ENCODE peak calls at places on chromosomes 13 and 19, in nine cellular contexts. One of them, this sample, is unnamed.

GRCh38 chr13:87123987-87124784 is 547.0 kb upstream of the SLITRK5 start:
- DNase-seq in psoas muscle: no peak
- DNase-seq in astrocyte of the spinal cord: peak; percentile 99
- DNase-seq in tibial artery: no peak
- DNase-seq in colonic mucosa: no peak
- DNase-seq in A549: peak; percentile 1
- DNase-seq in foreskin fibroblast: peak; percentile 19
- DNase-seq in thoracic aorta: no peak
- DNase-seq in GM23248: peak; percentile 98
- DNase-seq in this sample: no peak

GRCh38 chr19:10286803-10287737 is at the start of gene ICAM4:
- DNase-seq in psoas muscle: peak; percentile 60
- DNase-seq in astrocyte of the spinal cord: no peak
- DNase-seq in tibial artery: no peak
- DNase-seq in colonic mucosa: peak; percentile 54
- DNase-seq in A549: no peak
- DNase-seq in foreskin fibroblast: peak; percentile 37
- DNase-seq in thoracic aorta: no peak
- DNase-seq in GM23248: peak; percentile 35
- DNase-seq in this sample: no peak

GRCh38 chr19:47107201-47107952 is 6.2 kb downstream of the ZC3H4 start:
- DNase-seq in psoas muscle: no peak
- DNase-seq in astrocyte of the spinal cord: peak; percentile 31
- DNase-seq in tibial artery: no peak
- DNase-seq in colonic mucosa: peak; percentile 62
- DNase-seq in A549: no peak
- DNase-seq in foreskin fibroblast: peak; percentile 39
- DNase-seq in thoracic aorta: no peak
- DNase-seq in GM23248: peak; percentile 70
- DNase-seq in this sample: no peak

GRCh38 chr19:49690073-49690655 is 752 bp upstream of the CPT1C start:
- DNase-seq in psoas muscle: no peak
- DNase-seq in astrocyte of the spinal cord: no peak
- DNase-seq in tibial artery: no peak
- DNase-seq in colonic mucosa: no peak
- DNase-seq in A549: no peak
- DNase-seq in foreskin fibroblast: peak; percentile 55
- DNase-seq in thoracic aorta: no peak
- DNase-seq in GM23248: peak; percentile 57
- DNase-seq in this sample: no peak

GRCh38 chr19:45150731-45151725 is 9.8 kb downstream of the NKPD1 start:
- DNase-seq in psoas muscle: no peak
- DNase-seq in astrocyte of the spinal cord: no peak
- DNase-seq in tibial artery: no peak
- DNase-seq in colonic mucosa: no peak
- DNase-seq in A549: no peak
- DNase-seq in foreskin fibroblast: no peak
- DNase-seq in thoracic aorta: no peak
- DNase-seq in GM23248: no peak
- DNase-seq in this sample: no peak

GRCh38 chr13:39776439-39776838 is 121.0 kb downstream of the COG6 start:
- DNase-seq in psoas muscle: no peak
- DNase-seq in astrocyte of the spinal cord: peak; percentile 91
- DNase-seq in tibial artery: no peak
- DNase-seq in colonic mucosa: no peak
- DNase-seq in A549: no peak
- DNase-seq in foreskin fibroblast: peak; percentile 78
- DNase-seq in thoracic aorta: no peak
- DNase-seq in GM23248: peak; percentile 45
- DNase-seq in this sample: no peak

GRCh38 chr19:50431343-50432220 is 1.1 kb upstream of the MYBPC2 start:
- DNase-seq in psoas muscle: peak; percentile 79
- DNase-seq in astrocyte of the spinal cord: peak; percentile 62
- DNase-seq in tibial artery: peak; percentile 84
- DNase-seq in colonic mucosa: peak; percentile 85
- DNase-seq in A549: peak; percentile 90
- DNase-seq in foreskin fibroblast: peak; percentile 83
- DNase-seq in thoracic aorta: peak; percentile 21
- DNase-seq in GM23248: peak; percentile 75
- DNase-seq in this sample: peak; percentile 49

GRCh38 chr19:39543477-39543857 is 3.5 kb upstream of the EID2 start:
- DNase-seq in psoas muscle: no peak
- DNase-seq in astrocyte of the spinal cord: no peak
- DNase-seq in tibial artery: no peak
- DNase-seq in colonic mucosa: no peak
- DNase-seq in A549: no peak
- DNase-seq in foreskin fibroblast: no peak
- DNase-seq in thoracic aorta: no peak
- DNase-seq in GM23248: no peak
- DNase-seq in this sample: no peak

GRCh38 chr13:106471957-106472543 is 63.4 kb downstream of the EFNB2 start:
- DNase-seq in psoas muscle: peak; percentile 28
- DNase-seq in astrocyte of the spinal cord: peak; percentile 88
- DNase-seq in tibial artery: no peak
- DNase-seq in colonic mucosa: peak; percentile 69
- DNase-seq in A549: peak; percentile 71
- DNase-seq in foreskin fibroblast: peak; percentile 91
- DNase-seq in thoracic aorta: peak; percentile 62
- DNase-seq in GM23248: peak; percentile 94
- DNase-seq in this sample: no peak

GRCh38 chr13:64428196-64428595 is 2801.9 kb downstream of the PCDH9 start:
- DNase-seq in psoas muscle: no peak
- DNase-seq in astrocyte of the spinal cord: peak; percentile 21
- DNase-seq in tibial artery: no peak
- DNase-seq in colonic mucosa: no peak
- DNase-seq in A549: no peak
- DNase-seq in foreskin fibroblast: peak; percentile 76
- DNase-seq in thoracic aorta: no peak
- DNase-seq in GM23248: no peak
- DNase-seq in this sample: no peak

GRCh38 chr13:101942038-101942437 is 459.8 kb downstream of the FGF14 start:
- DNase-seq in psoas muscle: no peak
- DNase-seq in astrocyte of the spinal cord: peak; percentile 62
- DNase-seq in tibial artery: no peak
- DNase-seq in colonic mucosa: peak; percentile 23
- DNase-seq in A549: peak; percentile 15
- DNase-seq in foreskin fibroblast: peak; percentile 65
- DNase-seq in thoracic aorta: no peak
- DNase-seq in GM23248: peak; percentile 59
- DNase-seq in this sample: peak; percentile 49

DNA sequence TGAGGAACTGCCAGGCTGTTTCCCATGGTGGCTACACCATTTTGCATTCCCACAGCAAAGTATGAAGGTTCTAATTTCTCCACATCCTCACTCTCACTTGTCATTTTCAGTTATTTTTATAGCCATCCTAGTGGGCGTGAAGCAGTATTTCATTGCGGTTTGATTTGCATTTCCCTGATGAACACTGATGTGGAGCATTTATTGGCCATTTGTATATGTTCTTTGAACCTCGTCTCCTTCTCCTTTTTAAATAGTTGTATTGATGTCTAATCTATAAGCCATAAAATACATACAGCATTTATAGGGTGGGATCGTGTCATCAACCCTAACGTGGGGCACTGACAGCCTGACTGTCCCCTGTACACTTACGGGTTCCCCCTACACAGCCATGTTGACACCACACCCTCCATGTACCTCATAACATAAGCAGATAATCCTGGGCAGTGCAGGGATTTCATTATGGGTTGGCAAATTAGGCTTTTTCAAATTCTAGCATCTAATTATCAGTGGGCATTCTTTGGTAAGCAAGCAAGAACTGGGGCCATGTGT is 11.5 kb upstream of the ZBTB45 start:
- DNase-seq in psoas muscle: no peak
- DNase-seq in astrocyte of the spinal cord: no peak
- DNase-seq in tibial artery: no peak
- DNase-seq in colonic mucosa: no peak
- DNase-seq in A549: no peak
- DNase-seq in foreskin fibroblast: no peak
- DNase-seq in thoracic aorta: no peak
- DNase-seq in GM23248: no peak
- DNase-seq in this sample: no peak
- H3K4me3 ChIP-seq in psoas muscle: no peak overlapping the region
- H3K4me3 ChIP-seq in astrocyte of the spinal cord: no peak overlapping the region
- H3K4me3 ChIP-seq in tibial artery: no peak overlapping the region
- H3K4me3 ChIP-seq in colonic mucosa: no peak overlapping the region
- H3K4me3 ChIP-seq in A549: no peak overlapping the region
- H3K4me3 ChIP-seq in foreskin fibroblast: no peak overlapping the region
- H3K4me3 ChIP-seq in thoracic aorta: no peak overlapping the region
- H3K4me3 ChIP-seq in GM23248: no peak overlapping the region
- H3K4me3 ChIP-seq in this sample: no peak overlapping the region

GRCh38 chr13:113411216-113412023 is 41.9 kb downstream of the ADPRHL1 start:
- DNase-seq in psoas muscle: peak; percentile 89
- DNase-seq in astrocyte of the spinal cord: peak; percentile 96
- DNase-seq in tibial artery: peak; percentile 93
- DNase-seq in colonic mucosa: peak; percentile 35
- DNase-seq in A549: peak; percentile 49
- DNase-seq in foreskin fibroblast: peak; percentile 98
- DNase-seq in thoracic aorta: peak; percentile 71
- DNase-seq in GM23248: peak; percentile 97
- DNase-seq in this sample: peak; percentile 52
- H3K4me3 ChIP-seq in psoas muscle: peak overlapping the region; percentile 66
- H3K4me3 ChIP-seq in astrocyte of the spinal cord: no peak overlapping the region
- H3K4me3 ChIP-seq in tibial artery: no peak overlapping the region
- H3K4me3 ChIP-seq in colonic mucosa: no peak overlapping the region
- H3K4me3 ChIP-seq in A549: peak overlapping the region; percentile 23
- H3K4me3 ChIP-seq in foreskin fibroblast: peak overlapping the region; percentile 34
- H3K4me3 ChIP-seq in thoracic aorta: peak overlapping the region; percentile 60
- H3K4me3 ChIP-seq in GM23248: peak overlapping the region; percentile 57
- H3K4me3 ChIP-seq in this sample: no peak overlapping the region

DNA sequence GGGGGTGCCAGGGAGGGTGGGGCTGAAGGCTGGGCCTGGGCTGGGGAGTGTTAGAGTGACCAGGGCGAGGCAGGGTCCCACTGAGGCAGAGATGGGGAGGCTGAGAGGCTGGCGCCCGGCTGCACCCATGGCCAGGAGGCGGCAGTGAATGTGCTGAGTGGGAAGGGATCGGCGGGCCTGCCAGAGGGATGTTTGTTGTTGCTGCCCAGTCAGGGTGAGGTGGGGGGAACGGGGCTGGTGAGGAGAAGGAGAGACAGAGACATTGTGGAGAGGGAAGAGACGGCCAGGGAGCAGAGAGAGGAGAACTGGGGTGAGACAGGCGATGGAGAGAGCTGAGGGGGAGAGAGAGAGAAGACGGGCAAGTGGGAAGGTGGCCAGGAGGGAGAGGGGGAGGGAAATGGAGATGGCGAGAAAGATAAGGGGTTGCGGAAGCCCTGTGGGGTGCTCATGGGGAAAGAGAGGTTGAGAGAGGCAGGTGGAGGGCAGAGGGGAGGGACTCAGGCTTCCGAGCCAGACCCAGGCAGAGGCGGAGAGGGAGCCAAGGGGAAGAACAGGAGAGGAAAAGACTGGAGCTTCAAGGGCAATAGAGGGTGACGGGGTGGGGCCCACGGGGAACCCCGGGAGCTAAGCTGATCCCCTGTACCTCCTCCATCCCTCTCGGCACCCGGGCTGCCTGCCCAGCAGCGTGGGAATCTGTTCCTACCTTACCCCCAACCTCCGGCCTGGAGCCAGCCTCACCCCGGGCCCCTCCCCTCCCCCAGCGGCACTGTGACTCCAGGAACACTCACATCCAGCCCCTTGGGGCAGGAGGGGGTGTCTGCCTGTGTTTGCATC is 690 bp upstream of the B3GNT8 start:
- DNase-seq in psoas muscle: peak; percentile 41
- DNase-seq in astrocyte of the spinal cord: no peak
- DNase-seq in tibial artery: no peak
- DNase-seq in colonic mucosa: peak; percentile 54
- DNase-seq in A549: no peak
- DNase-seq in foreskin fibroblast: peak; percentile 47
- DNase-seq in thoracic aorta: no peak
- DNase-seq in GM23248: peak; percentile 60
- DNase-seq in this sample: peak; percentile 20
- H3K4me3 ChIP-seq in psoas muscle: peak overlapping the region; percentile 64
- H3K4me3 ChIP-seq in astrocyte of the spinal cord: peak overlapping the region; percentile 20
- H3K4me3 ChIP-seq in tibial artery: peak overlapping the region; percentile 49
- H3K4me3 ChIP-seq in colonic mucosa: peak overlapping the region; percentile 57
- H3K4me3 ChIP-seq in A549: no peak overlapping the region
- H3K4me3 ChIP-seq in foreskin fibroblast: peak overlapping the region; percentile 64
- H3K4me3 ChIP-seq in thoracic aorta: peak overlapping the region; percentile 90
- H3K4me3 ChIP-seq in GM23248: peak overlapping the region; percentile 71
- H3K4me3 ChIP-seq in this sample: peak overlapping the region; percentile 60

GRCh38 chr19:14031719-14032480 is at the start of gene IL27RA:
- DNase-seq in psoas muscle: peak; percentile 56
- DNase-seq in astrocyte of the spinal cord: peak; percentile 30
- DNase-seq in tibial artery: peak; percentile 71
- DNase-seq in colonic mucosa: peak; percentile 78
- DNase-seq in A549: peak; percentile 59
- DNase-seq in foreskin fibroblast: peak; percentile 69
- DNase-seq in thoracic aorta: no peak
- DNase-seq in GM23248: peak; percentile 68
- DNase-seq in this sample: peak; percentile 35

GRCh38 chr19:14028901-14029300 is 953 bp downstream of the RLN3 start:
- DNase-seq in psoas muscle: no peak
- DNase-seq in astrocyte of the spinal cord: no peak
- DNase-seq in tibial artery: no peak
- DNase-seq in colonic mucosa: no peak
- DNase-seq in A549: no peak
- DNase-seq in foreskin fibroblast: no peak
- DNase-seq in thoracic aorta: no peak
- DNase-seq in GM23248: no peak
- DNase-seq in this sample: no peak

GRCh38 chr19:14033946-14034345 is 2.4 kb downstream of the IL27RA start:
- DNase-seq in psoas muscle: no peak
- DNase-seq in astrocyte of the spinal cord: no peak
- DNase-seq in tibial artery: no peak
- DNase-seq in colonic mucosa: no peak
- DNase-seq in A549: no peak
- DNase-seq in foreskin fibroblast: no peak
- DNase-seq in thoracic aorta: no peak
- DNase-seq in GM23248: peak; percentile 36
- DNase-seq in this sample: no peak

GRCh38 chr19:14027856-14028450 is at the start of gene RLN3:
- DNase-seq in psoas muscle: no peak
- DNase-seq in astrocyte of the spinal cord: no peak
- DNase-seq in tibial artery: no peak
- DNase-seq in colonic mucosa: no peak
- DNase-seq in A549: no peak
- DNase-seq in foreskin fibroblast: no peak
- DNase-seq in thoracic aorta: no peak
- DNase-seq in GM23248: no peak
- DNase-seq in this sample: no peak

DNA sequence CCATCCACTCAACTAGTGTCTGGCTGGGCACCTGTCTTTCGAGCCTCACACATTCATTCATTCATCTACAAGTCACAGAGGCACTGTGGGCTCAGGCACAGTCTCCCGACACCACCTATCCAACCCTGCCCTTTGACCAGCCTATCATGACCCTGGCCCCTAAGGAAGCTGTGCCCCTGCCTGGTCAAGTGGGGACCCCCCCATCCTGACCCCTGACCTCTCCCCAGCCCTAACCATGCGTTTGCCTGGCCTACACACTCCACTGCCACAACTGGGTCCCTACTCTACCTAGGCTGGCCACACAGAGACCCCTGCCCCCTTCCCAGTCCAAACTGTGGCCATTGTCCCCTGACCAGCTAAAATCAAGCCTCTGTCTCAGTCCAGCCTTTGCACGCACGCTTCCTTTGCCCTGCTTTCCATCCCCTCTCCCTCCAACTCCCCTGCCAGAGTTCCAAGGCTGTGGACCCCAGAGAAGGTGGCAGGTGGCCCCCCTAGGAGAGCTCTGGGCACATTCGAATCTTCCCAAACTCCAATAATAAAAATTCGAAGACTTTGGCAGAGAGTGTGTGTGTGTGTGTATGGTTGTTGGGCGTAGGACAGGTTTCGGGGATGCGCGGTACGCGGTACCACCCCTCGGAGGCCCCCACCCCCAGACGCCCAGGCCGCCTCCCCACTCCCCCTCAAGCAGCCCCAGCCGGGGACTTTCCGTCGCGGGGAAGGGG is 404 bp upstream of the IL27RA start:
- DNase-seq in psoas muscle: no peak
- DNase-seq in astrocyte of the spinal cord: no peak
- DNase-seq in tibial artery: no peak
- DNase-seq in colonic mucosa: no peak
- DNase-seq in A549: no peak
- DNase-seq in foreskin fibroblast: no peak
- DNase-seq in thoracic aorta: no peak
- DNase-seq in GM23248: no peak
- DNase-seq in this sample: no peak
- H3K4me3 ChIP-seq in psoas muscle: peak overlapping the region; percentile 76
- H3K4me3 ChIP-seq in astrocyte of the spinal cord: peak overlapping the region; percentile 56
- H3K4me3 ChIP-seq in tibial artery: peak overlapping the region; percentile 47
- H3K4me3 ChIP-seq in colonic mucosa: peak overlapping the region; percentile 66
- H3K4me3 ChIP-seq in A549: peak overlapping the region; percentile 69
- H3K4me3 ChIP-seq in foreskin fibroblast: peak overlapping the region; percentile 63
- H3K4me3 ChIP-seq in thoracic aorta: peak overlapping the region; percentile 76
- H3K4me3 ChIP-seq in GM23248: peak overlapping the region; percentile 81
- H3K4me3 ChIP-seq in this sample: peak overlapping the region; percentile 38